ENCODE peak calls at places on chromosomes 6 and 20, in ten cellular contexts. One of them, this sample, is unnamed.

GRCh38 chr6:3823671-3824070 is 25.5 kb upstream of the FAM50B start:
- DNase-seq in effector memory CD4-positive, alpha-beta T cell: no peak
- DNase-seq in mesenchymal stem cell: no peak
- DNase-seq in GM23248: no peak
- DNase-seq in NCI-H345: no peak
- DNase-seq in RWPE2: no peak
- DNase-seq in caudate nucleus: no peak
- DNase-seq in hippocampal formation: no peak
- DNase-seq in GM10248: no peak
- DNase-seq in activated CD4-positive, alpha-beta T cell treated with anti-CD3 and anti-CD28 coated beads, Interleukin-2, amount 50 U/mL, for 48 hours: no peak
- DNase-seq in this sample: no peak

GRCh38 chr6:169233832-169234231 is 19.8 kb downstream of the THBS2 start:
- DNase-seq in effector memory CD4-positive, alpha-beta T cell: no peak
- DNase-seq in mesenchymal stem cell: no peak
- DNase-seq in GM23248: no peak
- DNase-seq in NCI-H345: no peak
- DNase-seq in RWPE2: no peak
- DNase-seq in caudate nucleus: no peak
- DNase-seq in hippocampal formation: no peak
- DNase-seq in GM10248: no peak
- DNase-seq in activated CD4-positive, alpha-beta T cell treated with anti-CD3 and anti-CD28 coated beads, Interleukin-2, amount 50 U/mL, for 48 hours: no peak
- DNase-seq in this sample: no peak

GRCh38 chr20:32474967-32475819 is 109.9 kb downstream of the NOL4L start:
- DNase-seq in effector memory CD4-positive, alpha-beta T cell: no peak
- DNase-seq in mesenchymal stem cell: peak; percentile 95
- DNase-seq in GM23248: peak; percentile 95
- DNase-seq in NCI-H345: no peak
- DNase-seq in RWPE2: peak; percentile 99
- DNase-seq in caudate nucleus: no peak
- DNase-seq in hippocampal formation: no peak
- DNase-seq in GM10248: peak; percentile 82
- DNase-seq in activated CD4-positive, alpha-beta T cell treated with anti-CD3 and anti-CD28 coated beads, Interleukin-2, amount 50 U/mL, for 48 hours: no peak
- DNase-seq in this sample: peak; percentile 39

GRCh38 chr6:95431637-95432228 is 145.6 kb upstream of the MANEA start:
- DNase-seq in effector memory CD4-positive, alpha-beta T cell: peak; percentile 3
- DNase-seq in mesenchymal stem cell: peak; percentile 30
- DNase-seq in GM23248: peak; percentile 38
- DNase-seq in NCI-H345: peak; percentile 57
- DNase-seq in RWPE2: no peak
- DNase-seq in caudate nucleus: no peak
- DNase-seq in hippocampal formation: peak; percentile 50
- DNase-seq in GM10248: peak; percentile 20
- DNase-seq in activated CD4-positive, alpha-beta T cell treated with anti-CD3 and anti-CD28 coated beads, Interleukin-2, amount 50 U/mL, for 48 hours: peak; percentile 47
- DNase-seq in this sample: no peak

GRCh38 chr6:167828325-167828956 is 1.7 kb downstream of the AFDN start:
- DNase-seq in effector memory CD4-positive, alpha-beta T cell: no peak
- DNase-seq in mesenchymal stem cell: no peak
- DNase-seq in GM23248: no peak
- DNase-seq in NCI-H345: no peak
- DNase-seq in RWPE2: no peak
- DNase-seq in caudate nucleus: no peak
- DNase-seq in hippocampal formation: no peak
- DNase-seq in GM10248: no peak
- DNase-seq in activated CD4-positive, alpha-beta T cell treated with anti-CD3 and anti-CD28 coated beads, Interleukin-2, amount 50 U/mL, for 48 hours: no peak
- DNase-seq in this sample: no peak

GRCh38 chr6:96499781-96500180 is 21.8 kb upstream of the UFL1 start:
- DNase-seq in effector memory CD4-positive, alpha-beta T cell: peak; percentile 45
- DNase-seq in mesenchymal stem cell: no peak
- DNase-seq in GM23248: no peak
- DNase-seq in NCI-H345: no peak
- DNase-seq in RWPE2: no peak
- DNase-seq in caudate nucleus: no peak
- DNase-seq in hippocampal formation: no peak
- DNase-seq in GM10248: no peak
- DNase-seq in activated CD4-positive, alpha-beta T cell treated with anti-CD3 and anti-CD28 coated beads, Interleukin-2, amount 50 U/mL, for 48 hours: peak; percentile 7
- DNase-seq in this sample: no peak

GRCh38 chr6:105193647-105194046 is 13.8 kb upstream of the POPDC3 start:
- DNase-seq in effector memory CD4-positive, alpha-beta T cell: no peak
- DNase-seq in mesenchymal stem cell: no peak
- DNase-seq in GM23248: peak; percentile 92
- DNase-seq in NCI-H345: no peak
- DNase-seq in RWPE2: no peak
- DNase-seq in caudate nucleus: no peak
- DNase-seq in hippocampal formation: no peak
- DNase-seq in GM10248: no peak
- DNase-seq in activated CD4-positive, alpha-beta T cell treated with anti-CD3 and anti-CD28 coated beads, Interleukin-2, amount 50 U/mL, for 48 hours: no peak
- DNase-seq in this sample: no peak

GRCh38 chr6:141421378-141421777 is 711.3 kb upstream of the GJE1 start:
- DNase-seq in effector memory CD4-positive, alpha-beta T cell: no peak
- DNase-seq in mesenchymal stem cell: peak; percentile 65
- DNase-seq in GM23248: peak; percentile 91
- DNase-seq in NCI-H345: no peak
- DNase-seq in RWPE2: no peak
- DNase-seq in caudate nucleus: no peak
- DNase-seq in hippocampal formation: no peak
- DNase-seq in GM10248: no peak
- DNase-seq in activated CD4-positive, alpha-beta T cell treated with anti-CD3 and anti-CD28 coated beads, Interleukin-2, amount 50 U/mL, for 48 hours: no peak
- DNase-seq in this sample: no peak

GRCh38 chr20:60694763-60695162 is 557.3 kb upstream of the CDH4 start:
- DNase-seq in effector memory CD4-positive, alpha-beta T cell: no peak
- DNase-seq in mesenchymal stem cell: no peak
- DNase-seq in GM23248: peak; percentile 68
- DNase-seq in NCI-H345: no peak
- DNase-seq in RWPE2: no peak
- DNase-seq in caudate nucleus: no peak
- DNase-seq in hippocampal formation: no peak
- DNase-seq in GM10248: no peak
- DNase-seq in activated CD4-positive, alpha-beta T cell treated with anti-CD3 and anti-CD28 coated beads, Interleukin-2, amount 50 U/mL, for 48 hours: no peak
- DNase-seq in this sample: no peak

GRCh38 chr6:166906376-166907044 is 49.8 kb downstream of the RNASET2 start:
- DNase-seq in effector memory CD4-positive, alpha-beta T cell: no peak
- DNase-seq in mesenchymal stem cell: no peak
- DNase-seq in GM23248: no peak
- DNase-seq in NCI-H345: no peak
- DNase-seq in RWPE2: no peak
- DNase-seq in caudate nucleus: no peak
- DNase-seq in hippocampal formation: no peak
- DNase-seq in GM10248: no peak
- DNase-seq in activated CD4-positive, alpha-beta T cell treated with anti-CD3 and anti-CD28 coated beads, Interleukin-2, amount 50 U/mL, for 48 hours: no peak
- DNase-seq in this sample: no peak

GRCh38 chr20:34891166-34892062 is 15.0 kb downstream of the ACSS2 start:
- DNase-seq in effector memory CD4-positive, alpha-beta T cell: no peak
- DNase-seq in mesenchymal stem cell: peak; percentile 53
- DNase-seq in GM23248: peak; percentile 89
- DNase-seq in NCI-H345: no peak
- DNase-seq in RWPE2: no peak
- DNase-seq in caudate nucleus: no peak
- DNase-seq in hippocampal formation: no peak
- DNase-seq in GM10248: no peak
- DNase-seq in activated CD4-positive, alpha-beta T cell treated with anti-CD3 and anti-CD28 coated beads, Interleukin-2, amount 50 U/mL, for 48 hours: peak; percentile 41
- DNase-seq in this sample: no peak

GRCh38 chr6:84284428-84285033 is 57.1 kb upstream of the CEP162 start:
- DNase-seq in effector memory CD4-positive, alpha-beta T cell: no peak
- DNase-seq in mesenchymal stem cell: peak; percentile 11
- DNase-seq in GM23248: peak; percentile 32
- DNase-seq in NCI-H345: no peak
- DNase-seq in RWPE2: no peak
- DNase-seq in caudate nucleus: no peak
- DNase-seq in hippocampal formation: no peak
- DNase-seq in GM10248: peak; percentile 12
- DNase-seq in activated CD4-positive, alpha-beta T cell treated with anti-CD3 and anti-CD28 coated beads, Interleukin-2, amount 50 U/mL, for 48 hours: no peak
- DNase-seq in this sample: no peak

GRCh38 chr6:16819752-16820151 is 58.5 kb upstream of the ATXN1 start:
- DNase-seq in effector memory CD4-positive, alpha-beta T cell: no peak
- DNase-seq in mesenchymal stem cell: no peak
- DNase-seq in GM23248: peak; percentile 34
- DNase-seq in NCI-H345: no peak
- DNase-seq in RWPE2: no peak
- DNase-seq in caudate nucleus: no peak
- DNase-seq in hippocampal formation: no peak
- DNase-seq in GM10248: no peak
- DNase-seq in activated CD4-positive, alpha-beta T cell treated with anti-CD3 and anti-CD28 coated beads, Interleukin-2, amount 50 U/mL, for 48 hours: no peak
- DNase-seq in this sample: no peak

This sample was measured in substantia nigra.